ENCODE peak calls at places on chromosomes 6 and 20, in four cellular contexts. One of them, this sample, is unnamed.

GRCh38 chr6:167990016-167990945 is 7.2 kb upstream of the KIF25 start:
- DNase-seq in PC-9: no peak
- DNase-seq in astrocyte of the spinal cord: no peak
- DNase-seq in tibial artery: no peak
- DNase-seq in this sample: no peak

GRCh38 chr6:17865798-17866725 is 121.4 kb downstream of the KIF13A start:
- DNase-seq in tibial artery: peak; percentile 92
- DNase-seq in astrocyte of the spinal cord: peak; percentile 95
- DNase-seq in PC-9: peak; percentile 93
- DNase-seq in this sample: peak; percentile 97

GRCh38 chr20:63351811-63352591 is 9.1 kb downstream of the CHRNA4 start:
- DNase-seq in PC-9: no peak
- DNase-seq in tibial artery: no peak
- DNase-seq in astrocyte of the spinal cord: no peak
- DNase-seq in this sample: no peak

GRCh38 chr6:33633462-33634158 is 12.5 kb downstream of the ITPR3 start:
- DNase-seq in tibial artery: peak; percentile 83
- DNase-seq in PC-9: peak; percentile 69
- DNase-seq in astrocyte of the spinal cord: peak; percentile 54
- DNase-seq in this sample: peak; percentile 85

GRCh38 chr20:50558483-50558925 is 48.3 kb downstream of the PTPN1 start:
- DNase-seq in tibial artery: no peak
- DNase-seq in astrocyte of the spinal cord: peak; percentile 86
- DNase-seq in PC-9: peak; percentile 55
- DNase-seq in this sample: peak; percentile 87

GRCh38 chr6:161423271-161423670 is 149.4 kb upstream of the AGPAT4 start:
- DNase-seq in astrocyte of the spinal cord: no peak
- DNase-seq in tibial artery: no peak
- DNase-seq in PC-9: no peak
- DNase-seq in this sample: no peak

GRCh38 chr6:30150671-30151395 is 10.2 kb downstream of the TRIM10 start:
- DNase-seq in astrocyte of the spinal cord: no peak
- DNase-seq in tibial artery: no peak
- DNase-seq in PC-9: no peak
- DNase-seq in this sample: no peak

GRCh38 chr20:51490635-51491034 is 51.9 kb downstream of the NFATC2 start:
- DNase-seq in PC-9: no peak
- DNase-seq in astrocyte of the spinal cord: no peak
- DNase-seq in tibial artery: no peak
- DNase-seq in this sample: no peak

GRCh38 chr6:408599-409102 is 17.1 kb downstream of the IRF4 start:
- DNase-seq in tibial artery: no peak
- DNase-seq in astrocyte of the spinal cord: peak; percentile 37
- DNase-seq in PC-9: peak; percentile 30
- DNase-seq in this sample: peak; percentile 22

GRCh38 chr6:116557863-116558262 is 4.3 kb downstream of the CALHM4 start:
- DNase-seq in tibial artery: no peak
- DNase-seq in PC-9: peak; percentile 60
- DNase-seq in astrocyte of the spinal cord: peak; percentile 94
- DNase-seq in this sample: peak; percentile 97

GRCh38 chr6:165858571-165858970 is 195.5 kb upstream of the PDE10A start:
- DNase-seq in astrocyte of the spinal cord: no peak
- DNase-seq in PC-9: no peak
- DNase-seq in tibial artery: no peak
- DNase-seq in this sample: no peak

GRCh38 chr20:63215101-63216040 is 560 bp downstream of the YTHDF1 start:
- DNase-seq in PC-9: peak; percentile 48
- DNase-seq in tibial artery: no peak
- DNase-seq in astrocyte of the spinal cord: peak; percentile 46
- DNase-seq in this sample: peak; percentile 50

GRCh38 chr6:88072462-88072861 is 24.8 kb downstream of the SPACA1 start:
- DNase-seq in PC-9: no peak
- DNase-seq in tibial artery: no peak
- DNase-seq in astrocyte of the spinal cord: no peak
- DNase-seq in this sample: no peak

GRCh38 chr6:26296857-26297648 is 67.9 kb upstream of the BTN3A2 start:
- DNase-seq in PC-9: no peak
- DNase-seq in astrocyte of the spinal cord: peak; percentile 37
- DNase-seq in tibial artery: no peak
- DNase-seq in this sample: peak; percentile 50

GRCh38 chr20:63825331-63826118 is 5.5 kb downstream of the ZBTB46 start:
- DNase-seq in tibial artery: no peak
- DNase-seq in PC-9: no peak
- DNase-seq in astrocyte of the spinal cord: no peak
- DNase-seq in this sample: no peak

GRCh38 chr6:108168980-108169800 is 3.4 kb downstream of the NR2E1 start:
- DNase-seq in PC-9: no peak
- DNase-seq in tibial artery: no peak
- DNase-seq in astrocyte of the spinal cord: no peak
- DNase-seq in this sample: no peak

GRCh38 chr6:149483849-149484635 is 772 bp downstream of the ZC3H12D start:
- DNase-seq in astrocyte of the spinal cord: peak; percentile 11
- DNase-seq in tibial artery: no peak
- DNase-seq in PC-9: no peak
- DNase-seq in this sample: no peak

GRCh38 chr20:25308671-25309394 is 60.9 kb downstream of the PYGB start:
- DNase-seq in astrocyte of the spinal cord: peak; percentile 88
- DNase-seq in tibial artery: peak; percentile 63
- DNase-seq in PC-9: peak; percentile 22
- DNase-seq in this sample: no peak

GRCh38 chr6:91042656-91043055 is 455.8 kb upstream of the MAP3K7 start:
- DNase-seq in astrocyte of the spinal cord: no peak
- DNase-seq in tibial artery: no peak
- DNase-seq in PC-9: no peak
- DNase-seq in this sample: no peak

GRCh38 chr20:3931664-3932063 is 42.5 kb downstream of the PANK2 start:
- DNase-seq in tibial artery: no peak
- DNase-seq in PC-9: no peak
- DNase-seq in astrocyte of the spinal cord: no peak
- DNase-seq in this sample: no peak

GRCh38 chr20:62300319-62300718 is 2.5 kb upstream of the ADRM1 start:
- DNase-seq in astrocyte of the spinal cord: no peak
- DNase-seq in PC-9: no peak
- DNase-seq in tibial artery: no peak
- DNase-seq in this sample: no peak

GRCh38 chr20:654427-654770 is 1.4 kb upstream of the SRXN1 start:
- DNase-seq in astrocyte of the spinal cord: no peak
- DNase-seq in tibial artery: no peak
- DNase-seq in PC-9: no peak
- DNase-seq in this sample: no peak
- H3K4me3 ChIP-seq in astrocyte of the spinal cord: no peak overlapping the region
- H3K4me3 ChIP-seq in tibial artery: no peak overlapping the region
- H3K4me3 ChIP-seq in PC-9: peak overlapping the region; percentile 94
- H3K4me3 ChIP-seq in this sample: no peak overlapping the region

DNA sequence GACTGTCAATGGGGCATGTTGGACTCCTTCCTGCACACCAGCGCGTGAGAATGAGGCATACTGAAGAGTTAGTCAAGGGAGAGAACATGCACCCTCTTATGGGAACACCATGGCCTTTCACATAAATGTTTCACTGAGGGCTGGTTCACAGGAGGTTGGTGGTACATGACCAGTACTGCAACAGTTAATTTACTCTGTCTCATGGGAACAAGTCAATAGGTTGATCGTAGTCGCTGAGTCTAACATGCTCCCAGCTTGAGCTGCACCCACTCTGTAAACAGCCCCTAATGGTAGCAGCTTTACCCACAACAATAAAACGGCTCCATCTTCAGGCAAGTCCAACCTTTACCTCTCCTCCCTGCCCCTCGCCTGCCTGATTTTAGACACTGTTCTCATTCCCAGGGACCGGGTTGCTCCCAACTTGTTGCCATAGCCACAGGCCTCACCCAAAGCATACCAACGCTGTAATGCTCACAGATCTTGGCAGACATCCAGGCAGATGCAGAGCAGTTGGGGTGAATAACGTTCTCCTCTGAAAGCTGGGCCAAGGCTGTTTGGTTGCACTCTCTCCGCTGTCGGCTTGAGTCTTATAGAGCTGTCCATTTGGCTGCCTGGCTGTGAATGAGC is 111.3 kb downstream of the LY86 start:
- DNase-seq in tibial artery: peak; percentile 80
- DNase-seq in astrocyte of the spinal cord: peak; percentile 91
- DNase-seq in PC-9: peak; percentile 90
- DNase-seq in this sample: peak; percentile 99
- TF ChIP-seq CTCF in tibial artery: no peak
- TF ChIP-seq CTCF in astrocyte of the spinal cord: no peak
- TF ChIP-seq CTCF in PC-9: no peak
- TF ChIP-seq CTCF in this sample: no peak

DNA sequence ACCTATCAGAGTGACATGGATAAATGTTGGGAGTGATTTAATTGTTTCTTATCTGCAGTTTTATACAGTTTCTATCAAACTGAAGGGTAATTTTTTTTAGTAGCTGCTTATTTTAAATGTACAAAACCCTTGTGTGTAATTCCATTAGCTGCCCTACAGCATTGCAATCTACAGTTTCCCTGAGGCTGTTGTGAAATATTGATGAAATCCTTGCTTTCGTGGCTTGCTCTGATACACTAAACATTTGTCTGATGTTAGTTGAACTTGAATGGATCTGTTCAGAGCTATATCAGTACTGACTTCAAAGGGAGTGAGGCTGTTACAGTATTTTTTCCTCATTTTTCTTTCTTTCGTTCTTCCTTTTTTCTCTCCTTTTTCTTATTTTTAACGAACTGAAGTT is 255.4 kb downstream of the TSHZ2 start:
- DNase-seq in astrocyte of the spinal cord: no peak
- DNase-seq in tibial artery: no peak
- DNase-seq in PC-9: no peak
- DNase-seq in this sample: no peak
- H3K4me3 ChIP-seq in astrocyte of the spinal cord: no peak overlapping the region
- H3K4me3 ChIP-seq in tibial artery: no peak overlapping the region
- H3K4me3 ChIP-seq in PC-9: no peak overlapping the region
- H3K4me3 ChIP-seq in this sample: no peak overlapping the region

GRCh38 chr6:73308712-73309533 is 45.2 kb downstream of the DPPA5 start:
- DNase-seq in astrocyte of the spinal cord: peak; percentile 25
- DNase-seq in tibial artery: no peak
- DNase-seq in PC-9: peak; percentile 50
- DNase-seq in this sample: peak; percentile 32
- TF ChIP-seq CTCF in astrocyte of the spinal cord: peak; percentile 20
- TF ChIP-seq CTCF in tibial artery: no peak
- TF ChIP-seq CTCF in PC-9: no peak
- TF ChIP-seq CTCF in this sample: peak; percentile 24

GRCh38 chr20:17910828-17911294 is 57.7 kb downstream of the SNX5 start:
- DNase-seq in astrocyte of the spinal cord: peak; percentile 91
- DNase-seq in tibial artery: no peak
- DNase-seq in PC-9: no peak
- DNase-seq in this sample: peak; percentile 44

GRCh38 chr20:17909745-17910345 is 58.7 kb downstream of the SNX5 start:
- DNase-seq in PC-9: no peak
- DNase-seq in astrocyte of the spinal cord: no peak
- DNase-seq in tibial artery: no peak
- DNase-seq in this sample: no peak

GRCh38 chr20:17914957-17915356 is 53.6 kb downstream of the SNX5 start:
- DNase-seq in tibial artery: no peak
- DNase-seq in PC-9: no peak
- DNase-seq in astrocyte of the spinal cord: no peak
- DNase-seq in this sample: no peak

GRCh38 chr20:17911927-17912326 is 56.7 kb downstream of the SNX5 start:
- DNase-seq in tibial artery: no peak
- DNase-seq in astrocyte of the spinal cord: no peak
- DNase-seq in PC-9: no peak
- DNase-seq in this sample: no peak

GRCh38 chr20:17912916-17913315 is 55.7 kb downstream of the SNX5 start:
- DNase-seq in PC-9: no peak
- DNase-seq in astrocyte of the spinal cord: no peak
- DNase-seq in tibial artery: no peak
- DNase-seq in this sample: no peak
- H3K4me3 ChIP-seq in PC-9: no peak overlapping the region
- H3K4me3 ChIP-seq in astrocyte of the spinal cord: no peak overlapping the region
- H3K4me3 ChIP-seq in tibial artery: no peak overlapping the region
- H3K4me3 ChIP-seq in this sample: no peak overlapping the region

GRCh38 chr20:14633507-14633906 is 296.1 kb upstream of the FLRT3 start:
- DNase-seq in astrocyte of the spinal cord: no peak
- DNase-seq in PC-9: no peak
- DNase-seq in tibial artery: no peak
- DNase-seq in this sample: peak; percentile 15

GRCh38 chr20:14634666-14635065 is 297.3 kb upstream of the FLRT3 start:
- DNase-seq in tibial artery: no peak
- DNase-seq in PC-9: no peak
- DNase-seq in astrocyte of the spinal cord: no peak
- DNase-seq in this sample: peak; percentile 68

GRCh38 chr20:14637441-14637840 is 300.0 kb upstream of the FLRT3 start:
- DNase-seq in tibial artery: no peak
- DNase-seq in astrocyte of the spinal cord: no peak
- DNase-seq in PC-9: no peak
- DNase-seq in this sample: no peak

GRCh38 chr20:14631011-14631410 is 293.6 kb upstream of the FLRT3 start:
- DNase-seq in PC-9: no peak
- DNase-seq in astrocyte of the spinal cord: no peak
- DNase-seq in tibial artery: no peak
- DNase-seq in this sample: no peak

GRCh38 chr20:14632906-14633305 is 295.5 kb upstream of the FLRT3 start:
- DNase-seq in astrocyte of the spinal cord: no peak
- DNase-seq in tibial artery: no peak
- DNase-seq in PC-9: no peak
- DNase-seq in this sample: no peak
- TF ChIP-seq CTCF in astrocyte of the spinal cord: no peak
- TF ChIP-seq CTCF in tibial artery: no peak
- TF ChIP-seq CTCF in PC-9: no peak
- TF ChIP-seq CTCF in this sample: no peak

GRCh38 chr6:36368921-36369880 is 18.3 kb downstream of the ETV7 start:
- DNase-seq in tibial artery: peak; percentile 23
- DNase-seq in PC-9: no peak
- DNase-seq in astrocyte of the spinal cord: peak; percentile 58
- DNase-seq in this sample: peak; percentile 81
- H3K4me3 ChIP-seq in tibial artery: no peak overlapping the region
- H3K4me3 ChIP-seq in PC-9: no peak overlapping the region
- H3K4me3 ChIP-seq in astrocyte of the spinal cord: no peak overlapping the region
- H3K4me3 ChIP-seq in this sample: no peak overlapping the region

GRCh38 chr6:150668882-150669476 is 69.3 kb downstream of the PLEKHG1 start:
- DNase-seq in PC-9: no peak
- DNase-seq in tibial artery: no peak
- DNase-seq in astrocyte of the spinal cord: no peak
- DNase-seq in this sample: no peak

GRCh38 chr6:150672792-150673191 is 73.1 kb downstream of the PLEKHG1 start:
- DNase-seq in PC-9: no peak
- DNase-seq in tibial artery: no peak
- DNase-seq in astrocyte of the spinal cord: no peak
- DNase-seq in this sample: no peak

GRCh38 chr6:150667977-150668716 is 68.5 kb downstream of the PLEKHG1 start:
- DNase-seq in astrocyte of the spinal cord: peak; percentile 90
- DNase-seq in PC-9: peak; percentile 88
- DNase-seq in tibial artery: peak; percentile 93
- DNase-seq in this sample: peak; percentile 94

GRCh38 chr6:150673720-150674361 is 74.2 kb downstream of the PLEKHG1 start:
- DNase-seq in astrocyte of the spinal cord: no peak
- DNase-seq in PC-9: no peak
- DNase-seq in tibial artery: no peak
- DNase-seq in this sample: no peak

GRCh38 chr6:150670311-150670710 is 70.6 kb downstream of the PLEKHG1 start:
- DNase-seq in astrocyte of the spinal cord: no peak
- DNase-seq in tibial artery: no peak
- DNase-seq in PC-9: no peak
- DNase-seq in this sample: no peak
- TF ChIP-seq CTCF in astrocyte of the spinal cord: no peak
- TF ChIP-seq CTCF in tibial artery: no peak
- TF ChIP-seq CTCF in PC-9: no peak
- TF ChIP-seq CTCF in this sample: no peak

This sample was measured in epithelial cell of esophagus.